ENCODE peak calls at places on chromosomes 5 and 9, in six cellular contexts. W is esophagus squamous epithelium, A is IMR-90, D is upper lobe of left lung, H is tibial nerve, G is gastrocnemius medialis. U is an unnamed sample. For H3K27me3, the result is how much of the 10 kb centered on the place peaks cover.

GRCh38 chr5:1737790-1738405 is 61.7 kb downstream of the MRPL36 start:
- DNase-seq in A (peak), D (no peak), G (no peak), W (no peak), H (no peak), U (peak)

GRCh38 chr9:109560470-109561132 is 62.5 kb upstream of the PTPN3 start:
- DNase-seq in A (no peak), H (no peak), W (no peak), D (no peak), G (peak), U (no peak)

GRCh38 chr9:70494221-70494620 is 79.8 kb upstream of the KLF9 start:
- DNase-seq in G (no peak), D (no peak), W (no peak), A (no peak), H (no peak), U (peak)

GRCh38 chr9:114930063-114930812 is at the start of gene TNFSF8:
- DNase-seq in A (no peak), G (no peak), H (no peak), W (no peak), D (peak), U (no peak)

GRCh38 chr5:139100825-139101224 is 97.3 kb downstream of the SIL1 start:
- DNase-seq in W (no peak), G (peak), H (no peak), D (no peak), A (peak), U (no peak)

GRCh38 chr5:68817696-68818695 is 275.8 kb upstream of the SLC30A5 start:
- DNase-seq in G (no peak), W (no peak), H (no peak), D (no peak), A (no peak), U (no peak)

GRCh38 chr5:56147679-56148230 is 85.4 kb downstream of the ANKRD55 start:
- DNase-seq in H (no peak), D (no peak), W (no peak), G (no peak), A (no peak), U (no peak)

GRCh38 chr5:17079562-17079961 is 137.9 kb upstream of the BASP1 start:
- DNase-seq in G (no peak), D (no peak), A (no peak), H (no peak), W (no peak), U (no peak)

GRCh38 chr9:95757026-95757425 is 118.5 kb upstream of the ERCC6L2 start:
- DNase-seq in A (peak), G (no peak), W (no peak), D (no peak), H (peak), U (peak)

GRCh38 chr9:95053611-95054440 is 263.7 kb downstream of the FANCC start:
- DNase-seq in G (no peak), D (no peak), A (peak), H (no peak), W (no peak), U (no peak)

GRCh38 chr9:22079873-22080341 is 70.8 kb upstream of the CDKN2B start:
- DNase-seq in G (peak), A (peak), D (no peak), W (no peak), H (peak), U (no peak)

GRCh38 chr9:135105211-135105745 is 17.8 kb downstream of the OLFM1 start:
- DNase-seq in W (no peak), A (no peak), H (no peak), D (no peak), G (no peak), U (no peak)

GRCh38 chr5:68365894-68366293 is 150.3 kb downstream of the PIK3R1 start:
- DNase-seq in W (no peak), A (no peak), D (no peak), H (no peak), G (no peak), U (peak)

GRCh38 chr5:147407094-147407681 is 102.7 kb downstream of the DPYSL3 start:
- DNase-seq in W (no peak), A (peak), G (no peak), D (no peak), H (no peak), U (no peak)

GRCh38 chr9:91160181-91160580 is 201.5 kb downstream of the AUH start:
- DNase-seq in W (no peak), D (no peak), A (no peak), H (no peak), G (no peak), U (no peak)

GRCh38 chr5:178113841-178114324 is 551 bp downstream of the N4BP3 start:
- DNase-seq in G (no peak), H (no peak), A (no peak), D (no peak), W (no peak), U (no peak)

GRCh38 chr5:132877938-132878337 is 4.5 kb downstream of the LEAP2 start:
- DNase-seq in A (peak), G (peak), D (peak), W (no peak), H (no peak), U (no peak)

GRCh38 chr9:98726735-98727134 is 18.0 kb upstream of the GABBR2 start:
- DNase-seq in A (peak), H (peak), W (no peak), G (peak), D (no peak), U (no peak)

GRCh38 chr9:21871256-21871975 is 69.0 kb downstream of the MTAP start:
- DNase-seq in H (no peak), D (no peak), G (no peak), W (no peak), A (no peak), U (no peak)

GRCh38 chr9:136152931-136153330 is 34.3 kb upstream of the TMEM250 start:
- DNase-seq in H (no peak), G (no peak), W (no peak), A (no peak), D (no peak), U (no peak)

GRCh38 chr9:27572566-27572917 is 739 bp downstream of the C9orf72 start:
- DNase-seq in A (no peak), W (peak), H (peak), G (peak), D (peak), U (peak)

GRCh38 chr9:27573699-27574265 is 501 bp upstream of the C9orf72 start:
- DNase-seq in D (peak), W (peak), H (peak), G (peak), A (peak), U (peak)

GRCh38 chr9:27569406-27569805 is 3.9 kb downstream of the C9orf72 start:
- DNase-seq in D (no peak), A (no peak), H (no peak), G (no peak), W (no peak), U (no peak)

GRCh38 chr9:27572036-27572435 is 1.2 kb downstream of the C9orf72 start:
- DNase-seq in G (no peak), A (no peak), W (no peak), D (no peak), H (no peak), U (no peak)

GRCh38 chr9:27572918-27573698 is at the start of gene C9orf72:
- DNase-seq in G (peak), H (peak), W (no peak), D (peak), A (peak), U (peak)
- TF ChIP-seq POLR2A in G (peak), H (peak), W (peak), D (no peak), A (peak), U (peak)

GRCh38 chr9:132531187-132531586 is 51.2 kb upstream of the BARHL1 start:
- DNase-seq in A (no peak), W (no peak), D (no peak), G (no peak), H (no peak), U (no peak)
- H3K27me3 ChIP-seq in A (under half), W (under half), D (under half), G (under half), H (under half), U (under half)

GRCh38 chr9:113468716-113469448 is 5.4 kb downstream of the RGS3 start:
- DNase-seq in G (no peak), D (no peak), H (no peak), A (no peak), W (no peak), U (peak)

GRCh38 chr9:113464286-113464660 is 746 bp downstream of the RGS3 start:
- DNase-seq in A (no peak), H (no peak), W (no peak), G (no peak), D (no peak), U (no peak)

GRCh38 chr9:113463418-113464285 is at the start of gene RGS3:
- DNase-seq in W (no peak), H (no peak), G (peak), D (peak), A (no peak), U (peak)

GRCh38 chr9:113464672-113465271 is 1.2 kb downstream of the RGS3 start:
- DNase-seq in H (no peak), W (no peak), G (no peak), A (no peak), D (no peak), U (no peak)

DNA sequence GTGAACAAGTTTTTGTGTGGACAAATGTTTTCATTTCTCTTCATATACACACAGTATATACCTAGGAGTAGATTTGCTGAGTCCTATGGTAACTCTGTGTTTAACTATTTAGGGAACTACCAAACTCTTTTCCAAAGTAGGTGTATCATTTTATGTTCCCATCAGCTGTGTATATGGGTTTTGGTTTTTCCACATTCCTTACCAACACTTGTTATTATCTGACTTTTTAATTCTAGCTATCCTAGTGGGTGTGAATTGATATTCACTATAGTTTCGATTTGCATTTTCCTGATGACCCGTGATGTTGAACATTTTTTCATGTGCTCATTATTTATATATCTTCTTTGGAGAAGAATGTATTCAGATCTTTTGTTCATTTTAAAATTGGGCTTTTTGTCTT is 3.7 kb downstream of the RGS3 start:
- DNase-seq in A (no peak), G (no peak), D (no peak), W (no peak), H (no peak), U (no peak)
- H3K27ac ChIP-seq in A (no peak), G (no peak), D (no peak), W (no peak), H (no peak), U (no peak)

GRCh38 chr9:92295240-92295790 is 1.8 kb upstream of the IARS1 start:
- DNase-seq in H (no peak), G (no peak), D (no peak), A (no peak), W (no peak), U (no peak)

GRCh38 chr9:92294297-92294676 is 790 bp upstream of the IARS1 start:
- DNase-seq in H (no peak), A (peak), D (no peak), G (no peak), W (no peak), U (no peak)

GRCh38 chr9:92292338-92293074 is 991 bp downstream of the IARS1 start:
- DNase-seq in G (no peak), D (no peak), A (peak), W (no peak), H (no peak), U (no peak)

GRCh38 chr9:92293075-92293354 is 482 bp downstream of the IARS1 start:
- DNase-seq in H (no peak), A (no peak), W (no peak), D (no peak), G (no peak), U (no peak)

DNA sequence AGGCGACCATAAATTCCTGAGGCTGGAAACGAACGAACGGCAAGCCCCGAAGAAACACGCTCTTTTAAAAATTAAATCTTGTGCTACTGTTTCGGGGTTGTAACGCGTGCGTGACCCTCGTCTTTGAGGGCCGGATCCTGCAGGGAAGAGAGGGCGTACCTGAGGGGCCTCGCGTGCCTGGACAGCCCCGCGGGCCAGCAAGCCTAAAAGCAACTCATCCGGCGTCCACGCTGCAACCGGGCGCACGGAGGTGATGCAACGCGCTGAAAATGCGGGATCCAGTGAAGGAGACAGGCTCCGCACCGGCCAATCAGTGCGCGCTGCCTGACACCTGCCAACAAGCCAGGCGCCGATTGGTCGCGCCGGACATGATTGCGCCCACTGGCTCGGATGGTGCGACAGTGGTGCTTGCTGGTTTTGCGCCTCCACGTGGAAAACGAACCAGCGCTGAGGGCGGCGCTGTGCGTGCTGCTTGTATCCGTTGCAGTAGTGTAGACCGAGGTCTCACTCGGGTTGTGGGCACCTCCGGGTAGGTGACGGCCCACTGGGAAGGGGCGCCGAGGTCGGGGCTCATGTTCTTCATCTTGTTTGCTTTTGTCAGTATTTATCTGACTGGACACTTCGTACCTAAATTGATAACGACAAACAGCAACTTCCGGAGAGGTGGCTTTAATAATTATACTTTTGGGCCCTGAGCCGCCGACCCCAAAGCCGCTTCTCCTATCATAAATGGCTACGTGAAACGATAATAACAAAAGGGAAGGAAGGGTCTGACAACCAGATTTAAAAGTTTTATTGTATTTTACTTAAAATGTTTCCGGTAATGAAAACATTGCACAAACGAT is at the start of gene IARS1:
- DNase-seq in D (peak), W (peak), H (peak), G (peak), A (peak), U (peak)
- TF ChIP-seq POLR2A in D (no peak), W (peak), H (peak), G (peak), A (peak), U (peak)

DNA sequence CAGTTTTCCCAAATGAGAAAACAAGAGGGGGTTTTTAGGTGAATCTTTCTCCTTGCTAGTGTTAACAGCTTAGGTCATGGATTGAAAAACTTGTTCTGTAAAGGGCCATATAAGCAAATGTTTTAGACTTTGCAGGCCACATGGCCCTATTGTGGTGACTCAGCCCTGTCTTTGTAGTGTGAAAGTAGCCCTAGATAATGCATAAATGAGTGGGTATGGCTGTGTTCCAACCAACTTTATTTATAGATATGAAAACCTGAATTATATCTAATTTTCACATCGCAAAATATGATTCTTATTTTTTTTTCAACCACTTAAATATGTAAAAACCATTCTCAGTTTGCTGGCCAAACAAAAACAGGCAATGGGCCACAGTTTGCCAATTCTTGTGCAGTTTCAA is 6.9 kb upstream of the BARX1 start:
- DNase-seq in W (no peak), H (no peak), A (no peak), G (no peak), D (no peak), U (no peak)
- H3K27me3 ChIP-seq in W (under half), H (under half), A (half or more), G (under half), D (under half), U (half or more)

GRCh38 chr9:16924311-16924915 is 53.9 kb upstream of the BNC2 start:
- DNase-seq in W (no peak), G (no peak), H (no peak), D (no peak), A (no peak), U (no peak)

GRCh38 chr9:16918920-16919319 is 48.5 kb upstream of the BNC2 start:
- DNase-seq in G (no peak), W (no peak), A (no peak), D (no peak), H (no peak), U (no peak)

GRCh38 chr9:16925426-16925825 is 55.0 kb upstream of the BNC2 start:
- DNase-seq in A (peak), W (no peak), G (no peak), H (no peak), D (no peak), U (no peak)

DNA sequence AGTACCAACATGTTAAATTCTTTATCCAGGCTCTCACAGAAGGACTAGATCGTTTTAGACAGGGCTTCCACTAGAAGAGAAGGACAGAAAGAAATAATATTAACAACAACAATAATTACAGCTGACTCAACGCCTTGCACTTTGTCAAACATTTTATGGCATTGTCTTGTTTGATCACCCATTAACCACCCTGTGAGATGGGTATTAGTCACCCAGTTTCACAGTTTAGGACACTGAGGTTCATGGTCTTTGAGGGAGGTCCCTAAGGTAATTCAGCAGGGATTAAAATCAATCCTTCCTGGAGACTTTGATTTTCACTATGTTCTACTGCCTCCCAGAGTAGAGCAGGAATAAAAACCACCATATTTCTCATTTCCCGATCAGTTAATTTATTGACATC is 51.4 kb upstream of the BNC2 start:
- DNase-seq in G (no peak), W (no peak), D (no peak), A (no peak), H (no peak), U (no peak)
- H3K27ac ChIP-seq in G (no peak), W (no peak), D (no peak), A (no peak), H (no peak), U (no peak)

GRCh38 chr5:109407913-109408312 is 1.9 kb downstream of the PJA2 start:
- DNase-seq in G (no peak), H (no peak), W (no peak), A (no peak), D (no peak), U (no peak)

GRCh38 chr5:109410389-109411174 is 808 bp upstream of the PJA2 start:
- DNase-seq in G (peak), D (peak), H (peak), A (peak), W (peak), U (peak)

GRCh38 chr5:109411175-109411514 is 1.4 kb upstream of the PJA2 start:
- DNase-seq in D (no peak), H (no peak), A (no peak), G (no peak), W (no peak), U (no peak)

GRCh38 chr5:109409844-109410388 is at the start of gene PJA2:
- DNase-seq in A (peak), H (peak), G (peak), W (peak), D (peak), U (peak)

GRCh38 chr5:109409061-109409843 is 522 bp downstream of the PJA2 start:
- DNase-seq in G (peak), D (peak), A (peak), H (peak), W (peak), U (peak)
- TF ChIP-seq POLR2A in G (no peak), D (no peak), A (peak), H (peak), W (peak), U (peak)

U was measured in adrenal gland.